ENCODE peak calls at places on chromosomes 4 and X, in nine cellular contexts. W, E, Q, G, J, C, T, I and V are unnamed samples.

GRCh38 chr4:103303011-103303410 is 104.9 kb upstream of the CENPE start:
- DNase-seq in T (no peak), W (no peak), E (no peak), J (no peak), G (no peak), I (no peak), Q (no peak), C (no peak), V (no peak)

GRCh38 chr4:16687011-16687410 is 211.4 kb downstream of the LDB2 start:
- DNase-seq in Q (no peak), G (no peak), C (no peak), E (no peak), I (no peak), J (no peak), T (no peak), W (no peak), V (no peak)

GRCh38 chr4:98341309-98341708 is 80.1 kb downstream of the RAP1GDS1 start:
- DNase-seq in T (no peak), J (no peak), G (no peak), W (no peak), I (peak), E (peak), C (no peak), Q (peak), V (no peak)

GRCh38 chrX:3522016-3522690 is 175.7 kb upstream of the MXRA5 start:
- DNase-seq in T (no peak), I (peak), Q (no peak), J (no peak), E (no peak), G (no peak), C (no peak), W (no peak), V (no peak)

GRCh38 chr4:79682161-79682560 is 274.1 kb upstream of the GK2 start:
- DNase-seq in G (no peak), W (no peak), T (no peak), E (no peak), I (no peak), C (no peak), Q (peak), J (no peak), V (no peak)

GRCh38 chr4:40576651-40577480 is 52.8 kb downstream of the RBM47 start:
- DNase-seq in I (peak), J (peak), G (peak), E (no peak), C (peak), Q (no peak), W (peak), T (peak), V (peak)

GRCh38 chrX:119999087-119999634 is 55.6 kb upstream of the NKAP start:
- DNase-seq in Q (no peak), W (no peak), G (no peak), C (no peak), T (no peak), J (no peak), I (no peak), E (no peak), V (no peak)

GRCh38 chr4:17197070-17197469 is 298.6 kb upstream of the LDB2 start:
- DNase-seq in E (no peak), I (no peak), J (no peak), T (no peak), Q (no peak), G (no peak), C (no peak), W (no peak), V (no peak)

GRCh38 chrX:31209005-31209612 is 137.3 kb upstream of the FTHL17 start:
- DNase-seq in I (peak), E (no peak), G (no peak), W (no peak), C (no peak), T (no peak), J (no peak), Q (no peak), V (no peak)

GRCh38 chrX:13473666-13474516 is 95.5 kb upstream of the EGFL6 start:
- DNase-seq in J (no peak), C (no peak), I (no peak), T (no peak), Q (no peak), G (no peak), W (peak), E (no peak), V (no peak)

GRCh38 chr4:132982151-132982550 is 166.9 kb upstream of the PCDH10 start:
- DNase-seq in G (no peak), E (no peak), W (no peak), C (no peak), J (no peak), T (no peak), I (no peak), Q (peak), V (no peak)

GRCh38 chr4:147916351-147916750 is 184.5 kb downstream of the ARHGAP10 start:
- DNase-seq in T (no peak), G (no peak), I (peak), Q (peak), W (no peak), J (no peak), E (no peak), C (no peak), V (no peak)

GRCh38 chrX:41759817-41760216 is 35.8 kb downstream of the GPR82 start:
- DNase-seq in G (no peak), Q (peak), C (no peak), E (no peak), T (no peak), W (peak), J (no peak), I (no peak), V (peak)

GRCh38 chr4:106967892-106968291 is 68.2 kb downstream of the DKK2 start:
- DNase-seq in T (no peak), C (no peak), I (no peak), W (no peak), J (no peak), Q (no peak), G (no peak), E (no peak), V (no peak)

GRCh38 chrX:41559662-41560061 is 112.5 kb downstream of the NYX start:
- DNase-seq in I (no peak), G (no peak), W (no peak), E (no peak), C (no peak), Q (peak), T (no peak), J (no peak), V (no peak)

DNA sequence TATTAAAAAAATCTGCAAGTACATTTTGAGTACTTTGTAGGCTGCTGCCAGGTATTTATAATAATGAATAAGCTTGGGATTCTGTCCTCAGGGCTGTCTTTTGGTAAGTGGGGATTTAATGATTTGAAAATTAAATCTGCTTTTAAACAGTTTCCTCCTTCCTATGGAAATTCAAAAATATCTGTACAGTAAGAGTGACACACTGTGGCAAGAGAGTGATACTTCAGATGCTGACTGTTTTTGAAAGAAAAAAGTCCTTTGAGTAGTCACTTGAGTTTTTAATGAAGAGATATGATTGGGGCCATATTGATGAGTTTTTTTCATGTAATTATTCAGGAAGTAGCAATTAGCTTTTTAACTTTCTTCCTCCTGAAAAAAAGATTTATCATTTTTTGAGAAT is 49.2 kb downstream of the SMARCAD1 start:
- DNase-seq in T (no peak), G (no peak), E (no peak), C (no peak), J (no peak), W (no peak), I (no peak), Q (no peak), V (no peak)
- TF ChIP-seq CTCF in T (no peak), G (peak), E (peak), C (no peak), J (peak), W (peak), I (peak), Q (no peak), V (peak)

GRCh38 chrX:134706138-134706537 is 47.9 kb upstream of the PLAC1 start:
- DNase-seq in T (no peak), E (no peak), G (no peak), C (no peak), J (no peak), W (no peak), Q (no peak), I (no peak), V (no peak)
- TF ChIP-seq CTCF in T (no peak), E (no peak), G (no peak), C (no peak), J (no peak), W (no peak), Q (no peak), I (no peak), V (no peak)

DNA sequence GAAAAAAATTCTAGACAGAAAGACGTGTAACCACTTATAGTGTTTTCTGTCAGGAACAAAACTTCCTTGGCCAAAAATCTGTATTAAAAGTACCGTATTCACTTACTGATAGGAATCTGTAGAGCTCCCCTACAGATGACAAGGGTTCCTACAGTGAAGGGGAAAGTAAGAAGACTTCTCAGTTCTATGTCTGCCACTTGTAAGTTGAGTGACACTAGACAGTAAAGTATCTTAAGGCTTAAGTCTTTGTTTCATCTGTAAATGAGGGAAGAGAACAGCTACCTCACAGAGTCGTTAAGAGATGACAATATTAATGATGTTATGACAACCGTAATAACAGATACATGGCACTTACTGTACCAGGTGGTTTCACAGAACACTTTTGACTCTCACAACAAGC is 3.3 kb downstream of the COQ2 start:
- DNase-seq in T (no peak), W (no peak), C (no peak), G (no peak), Q (no peak), J (no peak), E (no peak), I (no peak), V (peak)
- TF ChIP-seq CTCF in T (no peak), W (no peak), C (no peak), G (no peak), Q (no peak), J (no peak), E (peak), I (no peak), V (no peak)

DNA sequence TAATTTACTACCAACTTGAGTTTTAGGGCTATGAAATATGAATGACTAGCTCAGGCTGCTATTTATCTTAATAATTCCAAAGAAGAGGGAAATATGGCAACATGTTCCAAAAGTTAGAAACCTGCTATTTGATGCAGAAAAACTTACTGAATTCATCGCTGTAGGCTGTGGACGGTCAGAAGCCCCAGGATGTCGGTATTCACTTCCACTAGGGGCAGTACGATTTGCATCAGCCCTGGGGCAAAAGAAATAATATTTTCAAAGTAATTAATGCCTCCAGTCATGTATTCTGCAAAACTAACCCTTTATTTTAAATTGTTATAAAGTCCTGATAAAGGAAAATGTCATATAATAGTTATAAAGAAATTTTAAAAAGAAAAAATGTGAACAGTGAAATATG is 4.5 kb downstream of the PLRG1 start:
- DNase-seq in G (no peak), J (no peak), T (no peak), Q (no peak), C (no peak), I (no peak), E (no peak), W (no peak), V (no peak)
- TF ChIP-seq CTCF in G (peak), J (no peak), T (no peak), Q (no peak), C (no peak), I (peak), E (peak), W (no peak), V (no peak)

GRCh38 chr4:152705918-152706317 is 26.1 kb upstream of the TMEM154 start:
- DNase-seq in W (no peak), C (no peak), J (no peak), I (no peak), G (no peak), T (no peak), Q (no peak), E (no peak), V (no peak)
- TF ChIP-seq CTCF in W (no peak), C (no peak), J (no peak), I (no peak), G (no peak), T (no peak), Q (no peak), E (no peak), V (peak)

DNA sequence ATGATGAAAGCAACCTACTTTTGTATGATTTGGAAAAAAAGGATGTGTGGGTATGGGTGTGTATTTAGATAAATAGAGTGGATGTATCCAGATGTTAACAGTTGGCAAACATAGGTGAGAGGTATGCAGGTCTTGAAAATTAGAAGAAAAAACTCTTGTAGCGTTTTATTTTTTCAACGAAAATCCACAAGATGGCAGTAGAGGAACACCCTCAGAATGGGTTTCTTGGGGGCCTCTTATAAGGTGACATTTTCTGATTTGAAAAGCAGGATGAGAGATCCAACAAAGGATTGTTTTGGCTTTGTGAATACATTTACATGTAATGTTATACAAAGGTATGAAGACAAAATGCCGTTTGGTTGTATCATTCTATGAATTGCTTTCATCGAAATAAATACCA is 68.3 kb downstream of the FMR1NB start:
- DNase-seq in Q (peak), I (no peak), J (no peak), G (no peak), T (no peak), E (no peak), C (no peak), W (peak), V (peak)
- TF ChIP-seq CTCF in Q (peak), I (peak), J (peak), G (peak), T (peak), E (peak), C (peak), W (peak), V (peak)

GRCh38 chrX:29690061-29690460 is 525.3 kb upstream of the MAGEB2 start:
- DNase-seq in G (no peak), E (no peak), W (no peak), T (no peak), C (no peak), I (no peak), Q (no peak), J (no peak), V (no peak)

GRCh38 chrX:29691044-29691443 is 524.3 kb upstream of the MAGEB2 start:
- DNase-seq in E (no peak), T (no peak), C (no peak), G (no peak), I (no peak), W (no peak), Q (no peak), J (no peak), V (no peak)

DNA sequence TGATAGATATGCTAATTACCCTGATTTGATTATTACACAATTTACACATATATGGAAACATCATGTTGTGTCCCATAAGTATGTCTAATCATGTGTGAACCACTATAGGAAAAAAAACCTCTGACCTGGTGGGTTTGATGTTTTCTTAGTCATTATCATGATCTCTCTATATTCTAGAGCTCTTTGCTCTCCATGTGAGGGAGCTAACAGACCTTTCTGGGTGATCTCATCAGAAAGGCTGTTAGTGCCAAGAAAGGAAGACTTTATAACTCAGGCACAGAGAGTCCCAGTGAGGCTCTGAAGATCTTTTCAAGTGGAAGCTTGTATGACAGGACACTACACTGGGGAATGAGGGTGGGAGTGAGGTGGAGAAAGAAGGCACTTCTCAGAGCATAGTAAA is 527.7 kb upstream of the MAGEB2 start:
- DNase-seq in T (no peak), I (peak), C (no peak), J (no peak), Q (peak), G (no peak), E (no peak), W (no peak), V (no peak)
- TF ChIP-seq CTCF in T (no peak), I (peak), C (no peak), J (peak), Q (peak), G (no peak), E (no peak), W (no peak), V (no peak)